ENCODE peak calls at places on chromosomes 2 and 18, in six cellular contexts. One of them, this sample, is unnamed.

GRCh38 chr2:20225294-20226151 is 593 bp upstream of the SDC1 start:
- DNase-seq in K562: peak
- DNase-seq in A549: peak
- DNase-seq in SK-N-SH: no peak
- DNase-seq in HepG2: peak
- DNase-seq in IMR-90: peak
- DNase-seq in this sample: no peak

GRCh38 chr2:152106464-152106863 is 7.6 kb upstream of the CACNB4 start:
- DNase-seq in HepG2: no peak
- DNase-seq in K562: no peak
- DNase-seq in IMR-90: no peak
- DNase-seq in A549: no peak
- DNase-seq in SK-N-SH: no peak
- DNase-seq in this sample: no peak

GRCh38 chr2:212863185-212863588 is 288.2 kb downstream of the IKZF2 start:
- DNase-seq in HepG2: peak
- DNase-seq in IMR-90: no peak
- DNase-seq in SK-N-SH: peak
- DNase-seq in K562: peak
- DNase-seq in A549: peak
- DNase-seq in this sample: peak

GRCh38 chr2:191050640-191050987 is 36.6 kb upstream of the STAT1 start:
- DNase-seq in K562: no peak
- DNase-seq in HepG2: no peak
- DNase-seq in IMR-90: peak
- DNase-seq in SK-N-SH: no peak
- DNase-seq in A549: peak
- DNase-seq in this sample: no peak

GRCh38 chr2:199261221-199261620 is 196.5 kb downstream of the SATB2 start:
- DNase-seq in A549: peak
- DNase-seq in HepG2: no peak
- DNase-seq in K562: no peak
- DNase-seq in IMR-90: peak
- DNase-seq in SK-N-SH: no peak
- DNase-seq in this sample: no peak

GRCh38 chr2:61380120-61380881 is 90.6 kb downstream of the USP34 start:
- DNase-seq in K562: no peak
- DNase-seq in A549: no peak
- DNase-seq in IMR-90: peak
- DNase-seq in HepG2: no peak
- DNase-seq in SK-N-SH: no peak
- DNase-seq in this sample: no peak

GRCh38 chr2:156125018-156125417 is 207.5 kb downstream of the NR4A2 start:
- DNase-seq in K562: no peak
- DNase-seq in SK-N-SH: no peak
- DNase-seq in IMR-90: no peak
- DNase-seq in A549: no peak
- DNase-seq in HepG2: no peak
- DNase-seq in this sample: no peak

GRCh38 chr18:31587538-31587937 is 4.1 kb upstream of the TTR start:
- DNase-seq in HepG2: peak
- DNase-seq in A549: no peak
- DNase-seq in IMR-90: peak
- DNase-seq in K562: no peak
- DNase-seq in SK-N-SH: no peak
- DNase-seq in this sample: no peak

GRCh38 chr2:106572541-106573148 is 85.5 kb downstream of the CD8B2 start:
- DNase-seq in A549: peak
- DNase-seq in SK-N-SH: no peak
- DNase-seq in K562: peak
- DNase-seq in IMR-90: no peak
- DNase-seq in HepG2: peak
- DNase-seq in this sample: no peak

GRCh38 chr18:13242797-13243196 is 24.2 kb downstream of the LDLRAD4 start:
- DNase-seq in K562: no peak
- DNase-seq in SK-N-SH: no peak
- DNase-seq in IMR-90: no peak
- DNase-seq in A549: no peak
- DNase-seq in HepG2: no peak
- DNase-seq in this sample: no peak

GRCh38 chr2:109450574-109451265 is 163.0 kb downstream of the SEPTIN10 start:
- DNase-seq in HepG2: no peak
- DNase-seq in A549: no peak
- DNase-seq in K562: no peak
- DNase-seq in IMR-90: no peak
- DNase-seq in SK-N-SH: peak
- DNase-seq in this sample: no peak

GRCh38 chr2:45964226-45964841 is 312.9 kb downstream of the PRKCE start:
- DNase-seq in IMR-90: peak
- DNase-seq in HepG2: peak
- DNase-seq in A549: peak
- DNase-seq in SK-N-SH: peak
- DNase-seq in K562: no peak
- DNase-seq in this sample: no peak
- TF ChIP-seq RFX5 in IMR-90: no peak
- TF ChIP-seq RFX5 in HepG2: no peak
- TF ChIP-seq RFX5 in A549: no peak
- TF ChIP-seq RFX5 in SK-N-SH: no peak
- TF ChIP-seq RFX5 in K562: no peak
- TF ChIP-seq RFX5 in this sample: no peak

DNA sequence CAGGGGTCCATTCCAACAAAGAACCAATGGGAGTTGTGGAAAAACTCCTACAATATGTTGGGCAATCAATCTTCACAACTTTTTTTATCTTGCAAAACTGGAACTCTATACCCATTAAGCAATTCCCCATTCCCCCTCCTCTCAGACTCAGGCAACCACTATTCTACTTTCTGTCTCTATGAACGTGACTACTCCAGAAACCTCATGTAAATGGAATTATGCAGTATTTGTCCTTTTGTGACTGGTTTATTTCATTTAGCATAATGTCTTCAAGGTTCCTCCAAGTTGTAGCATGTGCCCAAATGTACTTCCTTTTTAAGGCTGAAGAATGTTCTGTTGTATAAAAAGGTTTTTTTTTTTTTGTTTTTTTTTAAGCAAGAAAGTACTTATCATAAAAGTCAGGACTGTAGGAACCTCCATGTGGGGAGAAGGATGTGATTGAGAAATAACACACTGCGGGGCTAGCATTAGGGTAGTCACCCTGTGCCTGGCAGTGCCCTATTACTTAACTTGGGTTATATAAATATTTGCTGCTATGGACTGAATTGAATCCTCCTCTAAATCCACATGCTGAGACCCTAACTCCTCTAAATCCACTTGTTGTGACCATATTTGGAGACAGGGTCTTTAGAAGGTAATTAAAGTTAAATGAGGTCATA is 262.9 kb upstream of the FBXO11 start:
- DNase-seq in IMR-90: no peak
- DNase-seq in SK-N-SH: no peak
- DNase-seq in A549: no peak
- DNase-seq in HepG2: no peak
- DNase-seq in K562: no peak
- DNase-seq in this sample: no peak
- TF ChIP-seq SMC3 in IMR-90: no peak
- TF ChIP-seq SMC3 in SK-N-SH: no peak
- TF ChIP-seq SMC3 in A549: no peak
- TF ChIP-seq SMC3 in HepG2: no peak
- TF ChIP-seq SMC3 in K562: no peak
- TF ChIP-seq SMC3 in this sample: no peak

GRCh38 chr2:84231474-84231873 is 227.6 kb downstream of the SUCLG1 start:
- DNase-seq in HepG2: no peak
- DNase-seq in SK-N-SH: no peak
- DNase-seq in A549: no peak
- DNase-seq in IMR-90: no peak
- DNase-seq in K562: no peak
- DNase-seq in this sample: no peak
- TF ChIP-seq RFX5 in HepG2: no peak
- TF ChIP-seq RFX5 in SK-N-SH: no peak
- TF ChIP-seq RFX5 in A549: no peak
- TF ChIP-seq RFX5 in IMR-90: no peak
- TF ChIP-seq RFX5 in K562: no peak
- TF ChIP-seq RFX5 in this sample: no peak

GRCh38 chr18:28404721-28405120 is 227.8 kb upstream of the CDH2 start:
- DNase-seq in SK-N-SH: no peak
- DNase-seq in A549: no peak
- DNase-seq in HepG2: no peak
- DNase-seq in K562: no peak
- DNase-seq in IMR-90: no peak
- DNase-seq in this sample: no peak
- TF ChIP-seq SMC3 in SK-N-SH: no peak
- TF ChIP-seq SMC3 in A549: no peak
- TF ChIP-seq SMC3 in HepG2: no peak
- TF ChIP-seq SMC3 in K562: no peak
- TF ChIP-seq SMC3 in IMR-90: no peak
- TF ChIP-seq SMC3 in this sample: no peak

GRCh38 chr2:216604458-216604857 is 28.8 kb upstream of the IGFBP2 start:
- DNase-seq in K562: no peak
- DNase-seq in A549: no peak
- DNase-seq in HepG2: no peak
- DNase-seq in IMR-90: no peak
- DNase-seq in SK-N-SH: no peak
- DNase-seq in this sample: no peak

GRCh38 chr2:216601632-216602409 is 31.4 kb upstream of the IGFBP2 start:
- DNase-seq in HepG2: no peak
- DNase-seq in IMR-90: no peak
- DNase-seq in SK-N-SH: no peak
- DNase-seq in A549: no peak
- DNase-seq in K562: no peak
- DNase-seq in this sample: no peak

GRCh38 chr2:216606551-216607527 is 26.4 kb upstream of the IGFBP2 start:
- DNase-seq in IMR-90: no peak
- DNase-seq in HepG2: no peak
- DNase-seq in SK-N-SH: no peak
- DNase-seq in A549: no peak
- DNase-seq in K562: peak
- DNase-seq in this sample: peak

GRCh38 chr2:216603884-216604245 is 29.4 kb upstream of the IGFBP2 start:
- DNase-seq in K562: no peak
- DNase-seq in A549: no peak
- DNase-seq in IMR-90: no peak
- DNase-seq in SK-N-SH: no peak
- DNase-seq in HepG2: no peak
- DNase-seq in this sample: no peak

DNA sequence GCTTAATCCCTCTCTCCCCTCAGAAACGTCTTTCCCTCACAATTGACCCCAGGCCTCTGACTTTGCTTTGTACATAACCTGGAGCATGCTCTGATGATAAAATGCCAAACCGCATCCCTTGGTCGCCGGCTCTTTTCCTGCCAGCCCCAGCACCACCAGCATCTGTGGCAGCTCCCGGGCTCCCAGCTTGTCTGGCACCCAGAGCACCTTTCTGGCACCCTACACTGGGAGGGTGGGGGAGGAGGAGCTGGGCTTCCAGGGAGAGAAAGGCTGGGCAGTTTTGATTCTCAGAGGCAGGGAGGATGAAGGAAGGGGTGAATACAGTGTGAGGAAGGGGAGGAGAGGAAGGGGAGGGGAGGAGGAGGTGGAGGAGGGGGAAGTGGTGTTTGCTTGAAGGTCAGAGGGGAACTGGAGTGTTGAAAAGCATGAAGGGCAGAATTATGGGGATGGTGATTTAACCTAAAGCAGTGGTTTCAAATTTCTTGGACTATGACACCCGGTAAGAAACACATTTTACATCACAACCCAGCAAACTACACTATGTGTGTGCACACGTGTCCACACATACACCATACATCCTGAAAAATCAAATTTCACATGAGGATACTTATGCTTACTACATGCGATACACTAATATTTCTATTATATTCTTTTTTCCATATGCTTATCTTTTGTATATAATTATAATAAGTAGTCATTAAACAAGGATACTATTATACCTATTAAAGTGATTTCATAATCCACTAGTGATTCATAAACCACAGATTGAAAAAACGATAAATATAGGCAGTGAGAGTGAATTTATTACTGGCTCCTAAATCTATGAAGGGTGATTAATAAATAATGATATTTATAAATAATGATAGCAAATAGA is 30.0 kb upstream of the IGFBP2 start:
- DNase-seq in HepG2: no peak
- DNase-seq in SK-N-SH: no peak
- DNase-seq in K562: no peak
- DNase-seq in IMR-90: no peak
- DNase-seq in A549: no peak
- DNase-seq in this sample: no peak
- TF ChIP-seq RFX5 in HepG2: no peak
- TF ChIP-seq RFX5 in SK-N-SH: no peak
- TF ChIP-seq RFX5 in K562: no peak
- TF ChIP-seq RFX5 in IMR-90: no peak
- TF ChIP-seq RFX5 in A549: no peak
- TF ChIP-seq RFX5 in this sample: no peak

DNA sequence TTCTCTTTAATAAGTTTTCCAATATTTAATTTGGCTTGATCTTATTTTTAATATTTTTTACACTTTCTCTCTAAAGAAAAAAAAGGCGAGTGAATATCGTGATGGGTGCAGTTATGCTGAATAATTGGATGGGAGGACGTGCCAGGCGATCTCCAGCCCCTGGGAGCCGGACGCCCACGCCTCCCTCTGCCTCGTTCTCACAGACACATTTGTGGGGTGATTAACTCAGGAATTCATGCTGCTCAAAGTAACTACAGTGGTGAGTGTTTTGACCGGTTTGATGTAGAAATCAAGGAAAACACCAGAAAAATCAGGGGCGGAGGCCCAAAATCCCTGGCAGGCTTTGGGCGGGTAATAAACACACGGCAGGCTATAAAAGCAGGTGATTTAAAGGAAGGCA is 736.8 kb upstream of the SALL3 start:
- DNase-seq in SK-N-SH: no peak
- DNase-seq in IMR-90: no peak
- DNase-seq in A549: no peak
- DNase-seq in HepG2: no peak
- DNase-seq in K562: no peak
- DNase-seq in this sample: no peak
- TF ChIP-seq SMC3 in SK-N-SH: no peak
- TF ChIP-seq SMC3 in IMR-90: no peak
- TF ChIP-seq SMC3 in A549: no peak
- TF ChIP-seq SMC3 in HepG2: no peak
- TF ChIP-seq SMC3 in K562: no peak
- TF ChIP-seq SMC3 in this sample: no peak

DNA sequence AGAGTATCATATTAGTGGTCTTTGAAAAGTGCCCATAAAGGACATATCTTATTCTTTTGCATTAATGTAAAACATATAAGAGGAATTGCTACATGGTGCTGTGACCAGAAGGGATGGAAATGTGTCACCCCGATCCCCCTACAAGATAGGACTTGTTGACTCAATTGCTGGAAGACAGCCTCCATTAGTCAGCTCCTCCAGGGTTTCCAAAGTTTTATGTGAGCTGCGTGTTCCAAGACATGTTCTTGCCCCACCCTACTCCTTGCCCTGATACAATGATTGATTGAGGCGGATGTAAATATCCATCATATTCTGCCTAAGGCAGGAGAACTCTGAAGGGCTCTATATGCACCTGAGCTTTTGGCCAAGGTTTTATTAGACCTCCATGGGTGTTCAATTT is 541.0 kb upstream of the ZEB2 start:
- DNase-seq in HepG2: no peak
- DNase-seq in SK-N-SH: no peak
- DNase-seq in IMR-90: no peak
- DNase-seq in K562: no peak
- DNase-seq in A549: no peak
- DNase-seq in this sample: no peak
- TF ChIP-seq RFX5 in HepG2: no peak
- TF ChIP-seq RFX5 in SK-N-SH: no peak
- TF ChIP-seq RFX5 in IMR-90: no peak
- TF ChIP-seq RFX5 in K562: no peak
- TF ChIP-seq RFX5 in A549: no peak
- TF ChIP-seq RFX5 in this sample: no peak

This sample was measured in GM12878.